ENCODE peak calls at places on chromosomes 5 and 9, in nine cellular contexts. G, X, L, T, P, E, S, M and D are unnamed samples.

GRCh38 chr5:14165375-14166091 is 22.4 kb downstream of the TRIO start:
- DNase-seq in G (peak), X (no peak), L (no peak), T (no peak), P (no peak), E (no peak), S (peak), M (no peak), D (no peak)

GRCh38 chr5:161167001-161167765 is 315.2 kb upstream of the ATP10B start:
- DNase-seq in G (no peak), X (no peak), L (no peak), T (no peak), P (no peak), E (no peak), S (no peak), M (no peak), D (no peak)

GRCh38 chr9:75658301-75658919 is 232.1 kb upstream of the PCSK5 start:
- DNase-seq in G (peak), X (no peak), L (no peak), T (no peak), P (no peak), E (no peak), S (no peak), M (no peak), D (no peak)

GRCh38 chr9:123657921-123658320 is 272.0 kb downstream of the DENND1A start:
- DNase-seq in G (no peak), X (no peak), L (no peak), T (no peak), P (no peak), E (no peak), S (no peak), M (no peak), D (no peak)

GRCh38 chr9:717722-718121 is 123.8 kb upstream of the DMRT1 start:
- DNase-seq in G (no peak), X (no peak), L (no peak), T (no peak), P (no peak), E (no peak), S (no peak), M (no peak), D (no peak)

GRCh38 chr5:122500245-122501086 is 188.4 kb downstream of the SNCAIP start:
- DNase-seq in G (peak), X (no peak), L (peak), T (no peak), P (peak), E (peak), S (peak), M (peak), D (no peak)

GRCh38 chr9:5625916-5626315 is 3.0 kb upstream of the RIC1 start:
- DNase-seq in G (no peak), X (no peak), L (no peak), T (no peak), P (no peak), E (no peak), S (no peak), M (no peak), D (no peak)

GRCh38 chr5:3353561-3353960 is 242.1 kb upstream of the IRX1 start:
- DNase-seq in G (no peak), X (no peak), L (no peak), T (no peak), P (no peak), E (no peak), S (no peak), M (no peak), D (no peak)

GRCh38 chr9:129679537-129679936 is 14.1 kb downstream of the PRRX2 start:
- DNase-seq in G (no peak), X (no peak), L (no peak), T (no peak), P (no peak), E (no peak), S (no peak), M (no peak), D (no peak)

DNA sequence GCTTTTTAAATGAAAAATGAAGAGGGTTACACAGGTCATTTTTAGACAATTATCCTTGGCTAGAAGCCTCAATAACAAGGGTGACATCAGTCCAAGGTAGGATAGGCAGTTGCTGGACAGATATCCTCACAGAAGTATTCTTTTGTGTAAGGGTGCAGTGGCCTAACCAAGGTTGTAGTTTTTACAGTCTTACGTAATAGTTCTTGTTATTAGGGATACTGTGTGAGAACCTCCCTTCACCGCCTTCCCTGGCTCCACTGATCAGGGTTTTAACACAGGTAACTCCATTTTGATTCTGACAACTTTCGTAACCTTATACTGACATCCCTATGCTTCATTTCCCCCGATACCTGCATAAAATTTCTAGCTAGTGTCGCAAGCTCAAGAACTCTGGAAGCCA is 8.7 kb upstream of the CAPSL start:
- DNase-seq in G (no peak), X (no peak), L (no peak), T (no peak), P (no peak), E (no peak), S (no peak), M (no peak), D (no peak)
- TF ChIP-seq CTCF in G (no peak), X (no peak), L (no peak), T (no peak), P (no peak), E (no peak), S (no peak), M (no peak), D (no peak)

DNA sequence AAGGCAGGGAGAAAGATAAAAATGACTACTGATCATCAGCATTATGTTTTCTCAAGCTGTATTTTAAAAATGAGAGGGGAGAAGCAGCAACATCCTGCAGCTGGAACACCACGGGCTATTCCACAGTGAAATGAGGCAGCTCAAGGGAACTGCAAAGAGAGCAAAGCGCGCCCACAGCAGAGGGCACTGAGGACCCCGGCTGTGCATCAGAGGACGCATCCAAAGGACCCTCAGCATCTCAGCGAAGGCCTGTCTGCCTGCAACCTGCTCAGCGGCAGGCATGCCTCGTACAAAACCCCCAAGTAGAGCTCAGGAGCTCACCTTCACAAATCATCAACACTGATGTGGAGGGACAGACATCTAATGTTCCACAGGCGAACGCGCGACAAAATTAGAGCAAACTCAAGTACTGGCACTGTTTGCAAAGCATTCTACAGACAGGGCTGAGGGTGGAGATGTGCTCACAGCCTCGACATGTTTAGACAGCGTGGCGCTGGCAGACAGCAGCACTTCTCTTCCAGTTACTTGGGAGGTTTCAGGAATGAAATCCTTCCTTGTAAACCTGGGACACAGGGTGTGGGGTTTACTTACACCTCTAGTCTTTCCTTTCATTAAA is 80.9 kb downstream of the DCP2 start:
- DNase-seq in G (no peak), X (no peak), L (peak), T (no peak), P (no peak), E (no peak), S (no peak), M (no peak), D (no peak)
- TF ChIP-seq CTCF in G (no peak), X (peak), L (peak), T (no peak), P (no peak), E (no peak), S (no peak), M (no peak), D (no peak)

GRCh38 chr9:36858805-36859375 is 175.2 kb downstream of the PAX5 start:
- DNase-seq in G (no peak), X (peak), L (no peak), T (no peak), P (no peak), E (no peak), S (no peak), M (no peak), D (no peak)

GRCh38 chr9:36865731-36866635 is 168.1 kb downstream of the PAX5 start:
- DNase-seq in G (no peak), X (no peak), L (no peak), T (no peak), P (no peak), E (no peak), S (no peak), M (no peak), D (no peak)

GRCh38 chr9:36861528-36862205 is 172.4 kb downstream of the PAX5 start:
- DNase-seq in G (no peak), X (no peak), L (no peak), T (no peak), P (no peak), E (no peak), S (no peak), M (no peak), D (no peak)

GRCh38 chr9:36864491-36865410 is 169.3 kb downstream of the PAX5 start:
- DNase-seq in G (no peak), X (no peak), L (peak), T (no peak), P (no peak), E (peak), S (no peak), M (no peak), D (no peak)

DNA sequence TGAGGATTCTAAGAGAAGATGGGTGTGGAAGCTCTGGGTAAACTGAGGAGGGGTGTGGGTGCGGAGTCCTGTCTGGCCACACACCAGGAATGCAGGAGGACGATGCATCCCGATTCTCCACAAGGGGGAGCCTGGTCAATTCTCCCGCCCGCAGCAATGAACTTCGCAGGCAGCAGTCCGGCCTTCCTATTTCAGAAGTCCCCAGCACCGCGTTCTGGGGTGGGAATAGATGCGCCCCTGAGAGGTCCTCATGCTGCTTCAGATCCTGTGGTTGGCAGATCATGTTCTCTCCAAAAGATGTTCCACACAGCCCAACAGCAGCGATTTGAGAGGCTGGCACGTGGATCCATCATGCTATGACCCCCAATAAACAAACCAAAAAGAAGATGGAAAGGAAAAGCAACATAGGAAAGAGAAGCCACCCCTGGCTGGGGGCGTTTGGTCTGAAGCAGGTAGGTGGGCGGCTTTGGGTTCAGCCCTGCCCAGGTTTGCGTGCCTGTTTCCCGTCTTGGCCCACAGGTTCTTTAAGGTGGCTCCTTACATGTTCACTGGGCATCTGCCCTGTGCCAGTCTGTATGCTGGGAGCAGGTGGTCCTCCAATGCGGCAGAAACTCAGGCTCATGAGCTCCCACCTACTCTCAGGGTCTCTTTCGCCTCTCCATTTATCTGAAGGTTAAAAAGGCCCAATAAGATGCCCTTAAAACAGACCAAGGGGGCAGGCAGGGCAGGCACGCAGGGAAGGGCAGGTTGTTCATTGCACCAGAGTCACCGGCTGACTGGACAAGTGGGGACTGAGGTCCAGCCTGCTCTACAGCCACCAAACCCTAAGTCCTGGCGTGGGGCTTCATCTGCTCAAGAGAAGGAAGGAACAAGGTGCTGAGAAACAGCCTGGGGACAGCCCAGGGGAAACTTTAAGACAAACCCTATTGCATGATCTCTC is 171.6 kb downstream of the PAX5 start:
- DNase-seq in G (peak), X (no peak), L (peak), T (no peak), P (no peak), E (peak), S (peak), M (peak), D (no peak)
- TF ChIP-seq CTCF in G (peak), X (peak), L (peak), T (no peak), P (peak), E (peak), S (peak), M (peak), D (peak)

GRCh38 chr5:88683506-88684135 is 199.4 kb downstream of the MEF2C start:
- DNase-seq in G (no peak), X (no peak), L (peak), T (no peak), P (no peak), E (no peak), S (no peak), M (peak), D (no peak)
- TF ChIP-seq CTCF in G (no peak), X (peak), L (peak), T (no peak), P (no peak), E (peak), S (no peak), M (no peak), D (peak)

GRCh38 chr9:134643306-134643705 is 1.7 kb downstream of the COL5A1 start:
- DNase-seq in G (peak), X (no peak), L (no peak), T (no peak), P (peak), E (no peak), S (peak), M (no peak), D (no peak)

GRCh38 chr9:134641989-134642384 is 384 bp downstream of the COL5A1 start:
- DNase-seq in G (no peak), X (no peak), L (no peak), T (no peak), P (no peak), E (no peak), S (no peak), M (no peak), D (no peak)

GRCh38 chr9:134641173-134641985 is at the start of gene COL5A1:
- DNase-seq in G (peak), X (peak), L (peak), T (peak), P (peak), E (peak), S (peak), M (peak), D (no peak)

GRCh38 chr9:134640491-134641172 is 971 bp upstream of the COL5A1 start:
- DNase-seq in G (no peak), X (no peak), L (no peak), T (no peak), P (no peak), E (no peak), S (no peak), M (no peak), D (no peak)

DNA sequence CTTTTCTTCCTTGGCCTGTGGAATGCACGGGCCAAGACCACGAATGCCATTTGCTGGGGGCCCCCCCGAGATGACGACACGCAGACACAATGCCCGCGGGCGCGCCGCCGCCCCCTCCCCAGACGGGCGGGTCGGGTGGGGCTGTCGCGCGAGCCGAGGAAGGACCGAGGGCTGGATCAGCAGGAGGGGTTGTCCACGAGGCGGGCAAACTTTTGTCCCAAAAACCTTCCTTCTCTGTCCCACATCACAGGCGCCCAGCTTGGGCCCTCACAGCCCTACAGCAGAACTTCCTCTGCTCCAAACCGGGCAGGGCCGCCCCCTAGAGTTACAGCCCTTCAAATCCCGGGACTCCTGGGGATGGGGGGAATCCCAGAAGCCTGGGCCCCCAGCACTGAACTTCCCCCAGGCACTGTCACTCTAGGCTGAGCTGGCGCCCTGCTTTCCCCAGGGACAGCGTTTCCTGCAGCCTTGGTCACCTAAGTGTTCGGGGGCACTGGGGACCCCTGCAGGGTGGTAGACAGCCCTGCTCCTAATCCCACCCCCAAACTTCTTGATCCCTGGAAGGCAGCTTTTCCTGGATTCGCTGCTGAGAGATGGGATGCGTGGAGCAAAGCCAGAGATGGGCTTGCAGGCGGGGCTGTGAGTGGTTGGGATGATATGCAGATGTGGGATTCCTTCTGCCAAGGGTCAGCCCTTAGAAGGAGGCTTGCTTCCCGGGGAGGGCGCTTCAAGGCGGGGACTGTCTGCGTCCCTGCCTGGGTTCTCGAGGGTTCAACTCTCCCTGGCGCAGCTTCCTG is 980 bp downstream of the COL5A1 start:
- DNase-seq in G (peak), X (peak), L (peak), T (no peak), P (peak), E (peak), S (peak), M (peak), D (no peak)
- TF ChIP-seq CTCF in G (peak), X (peak), L (peak), T (no peak), P (no peak), E (no peak), S (peak), M (no peak), D (no peak)

DNA sequence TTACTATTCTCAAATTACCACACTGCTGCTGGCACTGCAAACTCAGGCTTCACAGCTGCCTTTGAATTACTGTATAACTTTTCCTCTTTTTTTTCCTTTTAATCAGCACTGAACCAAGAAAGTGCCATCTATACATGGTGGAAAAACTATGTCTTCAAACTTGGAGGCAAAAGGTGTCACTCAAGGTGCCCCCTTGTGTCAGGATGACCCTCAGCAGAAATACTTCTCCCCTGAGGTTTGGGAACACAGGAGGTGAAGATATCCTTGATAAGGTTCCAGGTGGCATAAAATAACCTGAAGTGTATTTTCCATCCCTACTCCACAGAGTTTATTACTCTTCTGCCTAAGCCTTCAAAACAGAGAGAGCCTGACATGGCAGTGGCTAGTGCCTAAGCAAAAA is 14.5 kb downstream of the FRMD3 start:
- DNase-seq in G (no peak), X (no peak), L (no peak), T (no peak), P (no peak), E (no peak), S (no peak), M (no peak), D (no peak)
- TF ChIP-seq CTCF in G (no peak), X (no peak), L (peak), T (no peak), P (no peak), E (no peak), S (no peak), M (no peak), D (no peak)

GRCh38 chr9:70761139-70761538 is 346.7 kb upstream of the KLF9 start:
- DNase-seq in G (no peak), X (no peak), L (peak), T (no peak), P (no peak), E (no peak), S (no peak), M (no peak), D (no peak)

GRCh38 chr9:70760228-70760627 is 345.8 kb upstream of the KLF9 start:
- DNase-seq in G (no peak), X (no peak), L (no peak), T (no peak), P (no peak), E (no peak), S (no peak), M (no peak), D (no peak)

GRCh38 chr9:70765935-70766334 is 351.5 kb upstream of the KLF9 start:
- DNase-seq in G (no peak), X (no peak), L (no peak), T (no peak), P (no peak), E (no peak), S (no peak), M (no peak), D (no peak)
- TF ChIP-seq CTCF in G (no peak), X (no peak), L (no peak), T (no peak), P (no peak), E (no peak), S (no peak), M (no peak), D (no peak)